ENCODE peak calls at places on chromosomes 12 and 14, in seven cellular contexts. One of them, this sample, is unnamed.

GRCh38 chr12:76489737-76490136 is 69.8 kb downstream of the OSBPL8 start:
- DNase-seq in SK-N-SH: no peak
- DNase-seq in brain microvascular endothelial cell: peak
- DNase-seq in heart right ventricle: no peak
- DNase-seq in astrocyte: peak
- DNase-seq in dorsolateral prefrontal cortex: no peak
- DNase-seq in gastrocnemius medialis: no peak
- DNase-seq in this sample: peak

GRCh38 chr12:98741615-98742265 is 96.7 kb downstream of the APAF1 start:
- DNase-seq in SK-N-SH: no peak
- DNase-seq in brain microvascular endothelial cell: no peak
- DNase-seq in heart right ventricle: no peak
- DNase-seq in astrocyte: no peak
- DNase-seq in dorsolateral prefrontal cortex: no peak
- DNase-seq in gastrocnemius medialis: no peak
- DNase-seq in this sample: no peak

GRCh38 chr12:67720383-67720856 is 71.9 kb downstream of the DYRK2 start:
- DNase-seq in SK-N-SH: peak
- DNase-seq in brain microvascular endothelial cell: peak
- DNase-seq in heart right ventricle: no peak
- DNase-seq in astrocyte: peak
- DNase-seq in dorsolateral prefrontal cortex: no peak
- DNase-seq in gastrocnemius medialis: peak
- DNase-seq in this sample: peak

GRCh38 chr14:99602054-99602787 is 1.8 kb downstream of the CCDC85C start:
- DNase-seq in SK-N-SH: no peak
- DNase-seq in brain microvascular endothelial cell: no peak
- DNase-seq in heart right ventricle: no peak
- DNase-seq in astrocyte: peak
- DNase-seq in dorsolateral prefrontal cortex: no peak
- DNase-seq in gastrocnemius medialis: no peak
- DNase-seq in this sample: no peak

GRCh38 chr12:111311011-111311410 is 57.9 kb downstream of the PHETA1 start:
- DNase-seq in SK-N-SH: no peak
- DNase-seq in brain microvascular endothelial cell: no peak
- DNase-seq in heart right ventricle: no peak
- DNase-seq in astrocyte: no peak
- DNase-seq in dorsolateral prefrontal cortex: no peak
- DNase-seq in gastrocnemius medialis: no peak
- DNase-seq in this sample: no peak

GRCh38 chr12:104673294-104674062 is 216.7 kb downstream of the CHST11 start:
- DNase-seq in SK-N-SH: peak
- DNase-seq in brain microvascular endothelial cell: no peak
- DNase-seq in heart right ventricle: no peak
- DNase-seq in astrocyte: no peak
- DNase-seq in dorsolateral prefrontal cortex: no peak
- DNase-seq in gastrocnemius medialis: no peak
- DNase-seq in this sample: peak

GRCh38 chr12:116996058-116996457 is 85.3 kb downstream of the FBXW8 start:
- DNase-seq in SK-N-SH: no peak
- DNase-seq in brain microvascular endothelial cell: no peak
- DNase-seq in heart right ventricle: peak
- DNase-seq in astrocyte: no peak
- DNase-seq in dorsolateral prefrontal cortex: no peak
- DNase-seq in gastrocnemius medialis: no peak
- DNase-seq in this sample: peak

GRCh38 chr12:108289342-108290131 is 49.6 kb downstream of the CMKLR1 start:
- DNase-seq in SK-N-SH: no peak
- DNase-seq in brain microvascular endothelial cell: no peak
- DNase-seq in heart right ventricle: peak
- DNase-seq in astrocyte: no peak
- DNase-seq in dorsolateral prefrontal cortex: peak
- DNase-seq in gastrocnemius medialis: peak
- DNase-seq in this sample: no peak

GRCh38 chr12:29145372-29146170 is 3.5 kb upstream of the FAR2 start:
- DNase-seq in SK-N-SH: no peak
- DNase-seq in brain microvascular endothelial cell: no peak
- DNase-seq in heart right ventricle: no peak
- DNase-seq in astrocyte: no peak
- DNase-seq in dorsolateral prefrontal cortex: no peak
- DNase-seq in gastrocnemius medialis: no peak
- DNase-seq in this sample: no peak

GRCh38 chr14:61730756-61731373 is 31.4 kb upstream of the SNAPC1 start:
- DNase-seq in SK-N-SH: no peak
- DNase-seq in brain microvascular endothelial cell: no peak
- DNase-seq in heart right ventricle: no peak
- DNase-seq in astrocyte: no peak
- DNase-seq in dorsolateral prefrontal cortex: no peak
- DNase-seq in gastrocnemius medialis: no peak
- DNase-seq in this sample: no peak

GRCh38 chr12:5456906-5457305 is 25.0 kb downstream of the NTF3 start:
- DNase-seq in SK-N-SH: no peak
- DNase-seq in brain microvascular endothelial cell: peak
- DNase-seq in heart right ventricle: no peak
- DNase-seq in astrocyte: peak
- DNase-seq in dorsolateral prefrontal cortex: no peak
- DNase-seq in gastrocnemius medialis: no peak
- DNase-seq in this sample: peak

GRCh38 chr14:67495827-67496226 is 7.3 kb upstream of the TMEM229B start:
- DNase-seq in SK-N-SH: no peak
- DNase-seq in brain microvascular endothelial cell: no peak
- DNase-seq in heart right ventricle: no peak
- DNase-seq in astrocyte: no peak
- DNase-seq in dorsolateral prefrontal cortex: no peak
- DNase-seq in gastrocnemius medialis: no peak
- DNase-seq in this sample: no peak

GRCh38 chr12:49622501-49623141 is 740 bp upstream of the PRPF40B start:
- DNase-seq in SK-N-SH: no peak
- DNase-seq in brain microvascular endothelial cell: no peak
- DNase-seq in heart right ventricle: no peak
- DNase-seq in astrocyte: no peak
- DNase-seq in dorsolateral prefrontal cortex: no peak
- DNase-seq in gastrocnemius medialis: peak
- DNase-seq in this sample: no peak

GRCh38 chr12:70178038-70178437 is 65.2 kb upstream of the CNOT2 start:
- DNase-seq in SK-N-SH: peak
- DNase-seq in brain microvascular endothelial cell: no peak
- DNase-seq in heart right ventricle: no peak
- DNase-seq in astrocyte: no peak
- DNase-seq in dorsolateral prefrontal cortex: no peak
- DNase-seq in gastrocnemius medialis: no peak
- DNase-seq in this sample: peak

GRCh38 chr14:52950898-52951729 is at the start of gene FERMT2:
- DNase-seq in SK-N-SH: peak
- DNase-seq in brain microvascular endothelial cell: peak
- DNase-seq in heart right ventricle: peak
- DNase-seq in astrocyte: peak
- DNase-seq in dorsolateral prefrontal cortex: peak
- DNase-seq in gastrocnemius medialis: peak
- DNase-seq in this sample: peak

GRCh38 chr12:132222096-132222807 is 78.0 kb downstream of the NOC4L start:
- DNase-seq in SK-N-SH: no peak
- DNase-seq in brain microvascular endothelial cell: peak
- DNase-seq in heart right ventricle: no peak
- DNase-seq in astrocyte: no peak
- DNase-seq in dorsolateral prefrontal cortex: no peak
- DNase-seq in gastrocnemius medialis: no peak
- DNase-seq in this sample: peak

GRCh38 chr12:89954259-89954658 is 245.6 kb upstream of the ATP2B1 start:
- DNase-seq in SK-N-SH: no peak
- DNase-seq in brain microvascular endothelial cell: no peak
- DNase-seq in heart right ventricle: no peak
- DNase-seq in astrocyte: no peak
- DNase-seq in dorsolateral prefrontal cortex: no peak
- DNase-seq in gastrocnemius medialis: no peak
- DNase-seq in this sample: no peak

GRCh38 chr14:91889477-91890211 is 22.3 kb upstream of the TC2N start:
- DNase-seq in SK-N-SH: no peak
- DNase-seq in brain microvascular endothelial cell: no peak
- DNase-seq in heart right ventricle: peak
- DNase-seq in astrocyte: no peak
- DNase-seq in dorsolateral prefrontal cortex: peak
- DNase-seq in gastrocnemius medialis: peak
- DNase-seq in this sample: no peak

GRCh38 chr12:7369274-7369729 is 65.4 kb downstream of the ACSM4 start:
- DNase-seq in SK-N-SH: peak
- DNase-seq in brain microvascular endothelial cell: peak
- DNase-seq in heart right ventricle: peak
- DNase-seq in astrocyte: no peak
- DNase-seq in dorsolateral prefrontal cortex: no peak
- DNase-seq in gastrocnemius medialis: peak
- DNase-seq in this sample: peak

GRCh38 chr14:23631234-23631633 is 4.9 kb upstream of the DHRS2 start:
- DNase-seq in SK-N-SH: no peak
- DNase-seq in brain microvascular endothelial cell: no peak
- DNase-seq in heart right ventricle: no peak
- DNase-seq in astrocyte: no peak
- DNase-seq in dorsolateral prefrontal cortex: no peak
- DNase-seq in gastrocnemius medialis: no peak
- DNase-seq in this sample: no peak

GRCh38 chr12:132485619-132486018 is 4.3 kb upstream of the FBRSL1 start:
- DNase-seq in SK-N-SH: no peak
- DNase-seq in brain microvascular endothelial cell: no peak
- DNase-seq in heart right ventricle: no peak
- DNase-seq in astrocyte: no peak
- DNase-seq in dorsolateral prefrontal cortex: no peak
- DNase-seq in gastrocnemius medialis: no peak
- DNase-seq in this sample: no peak

GRCh38 chr12:123390415-123391093 is 6.6 kb downstream of the KMT5A start:
- DNase-seq in SK-N-SH: no peak
- DNase-seq in brain microvascular endothelial cell: no peak
- DNase-seq in heart right ventricle: no peak
- DNase-seq in astrocyte: no peak
- DNase-seq in dorsolateral prefrontal cortex: no peak
- DNase-seq in gastrocnemius medialis: no peak
- DNase-seq in this sample: no peak

GRCh38 chr12:3035815-3036702 is 41.1 kb upstream of the TSPAN9 start:
- DNase-seq in SK-N-SH: peak
- DNase-seq in brain microvascular endothelial cell: peak
- DNase-seq in heart right ventricle: no peak
- DNase-seq in astrocyte: no peak
- DNase-seq in dorsolateral prefrontal cortex: peak
- DNase-seq in gastrocnemius medialis: no peak
- DNase-seq in this sample: peak
- TF ChIP-seq CTCF in SK-N-SH: peak
- TF ChIP-seq CTCF in brain microvascular endothelial cell: peak
- TF ChIP-seq CTCF in heart right ventricle: peak
- TF ChIP-seq CTCF in astrocyte: peak
- TF ChIP-seq CTCF in dorsolateral prefrontal cortex: peak
- TF ChIP-seq CTCF in gastrocnemius medialis: no peak
- TF ChIP-seq CTCF in this sample: peak

GRCh38 chr12:54622463-54623183 is 12.1 kb downstream of the LACRT start:
- DNase-seq in SK-N-SH: no peak
- DNase-seq in brain microvascular endothelial cell: no peak
- DNase-seq in heart right ventricle: no peak
- DNase-seq in astrocyte: no peak
- DNase-seq in dorsolateral prefrontal cortex: no peak
- DNase-seq in gastrocnemius medialis: no peak
- DNase-seq in this sample: peak
- TF ChIP-seq CTCF in SK-N-SH: peak
- TF ChIP-seq CTCF in brain microvascular endothelial cell: peak
- TF ChIP-seq CTCF in heart right ventricle: no peak
- TF ChIP-seq CTCF in astrocyte: no peak
- TF ChIP-seq CTCF in dorsolateral prefrontal cortex: no peak
- TF ChIP-seq CTCF in gastrocnemius medialis: no peak
- TF ChIP-seq CTCF in this sample: peak

DNA sequence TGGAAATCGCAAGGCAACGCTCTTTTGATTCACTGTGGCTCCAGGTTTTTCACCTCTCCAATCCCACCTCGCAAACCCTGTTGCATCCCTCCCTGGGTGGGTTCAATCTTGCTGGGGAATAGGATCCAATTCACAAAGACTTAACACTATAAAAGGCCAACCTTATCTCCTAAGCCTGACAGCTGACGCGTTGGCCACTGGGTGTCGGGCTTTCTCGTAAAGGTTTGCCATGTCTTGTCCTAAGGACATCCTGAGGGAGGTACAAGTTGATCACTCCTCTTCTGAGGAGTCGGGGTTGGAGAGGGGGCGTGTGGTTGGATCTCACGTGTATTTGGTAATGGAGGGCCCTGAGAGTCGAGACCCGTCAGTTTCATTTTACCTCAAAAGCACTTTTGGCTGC is 112.6 kb upstream of the FZD10 start:
- DNase-seq in SK-N-SH: no peak
- DNase-seq in brain microvascular endothelial cell: no peak
- DNase-seq in heart right ventricle: no peak
- DNase-seq in astrocyte: no peak
- DNase-seq in dorsolateral prefrontal cortex: no peak
- DNase-seq in gastrocnemius medialis: no peak
- DNase-seq in this sample: no peak
- TF ChIP-seq CTCF in SK-N-SH: no peak
- TF ChIP-seq CTCF in brain microvascular endothelial cell: no peak
- TF ChIP-seq CTCF in heart right ventricle: no peak
- TF ChIP-seq CTCF in astrocyte: no peak
- TF ChIP-seq CTCF in dorsolateral prefrontal cortex: no peak
- TF ChIP-seq CTCF in gastrocnemius medialis: no peak
- TF ChIP-seq CTCF in this sample: no peak

DNA sequence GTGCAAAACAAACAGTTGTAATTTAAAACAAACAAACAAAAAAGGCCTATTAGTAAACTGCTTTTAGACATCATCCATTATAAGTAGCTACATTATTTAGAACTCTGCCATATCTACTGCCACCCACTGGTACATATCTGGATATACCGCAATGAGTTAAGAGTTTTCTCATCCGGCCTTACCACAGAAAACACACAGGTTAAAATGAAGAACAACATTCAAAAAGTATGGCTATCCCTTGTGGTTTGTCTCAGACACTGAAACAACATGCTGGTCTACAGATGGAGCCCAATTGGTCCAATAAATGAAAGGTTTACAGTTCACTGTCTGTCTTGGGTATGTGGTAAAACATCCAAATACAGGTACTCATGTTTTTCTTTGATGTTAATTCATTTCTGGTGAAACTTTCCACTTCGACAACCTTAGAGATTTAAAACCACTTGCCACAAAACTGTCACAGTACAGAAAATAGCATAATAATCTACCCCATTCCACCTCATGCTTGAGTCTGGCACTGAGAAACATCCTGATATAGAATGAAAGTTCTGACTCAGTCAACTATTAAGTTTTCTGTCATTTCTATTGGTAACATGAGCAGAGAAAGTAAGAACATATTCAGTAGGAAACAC is 354.3 kb downstream of the CEP128 start:
- DNase-seq in SK-N-SH: no peak
- DNase-seq in brain microvascular endothelial cell: peak
- DNase-seq in heart right ventricle: no peak
- DNase-seq in astrocyte: peak
- DNase-seq in dorsolateral prefrontal cortex: no peak
- DNase-seq in gastrocnemius medialis: no peak
- DNase-seq in this sample: peak
- TF ChIP-seq CTCF in SK-N-SH: peak
- TF ChIP-seq CTCF in brain microvascular endothelial cell: peak
- TF ChIP-seq CTCF in heart right ventricle: peak
- TF ChIP-seq CTCF in astrocyte: peak
- TF ChIP-seq CTCF in dorsolateral prefrontal cortex: peak
- TF ChIP-seq CTCF in gastrocnemius medialis: no peak
- TF ChIP-seq CTCF in this sample: peak